ENCODE peak calls at places on chromosomes 3 and 15, in seven cellular contexts. O, C, J, T, X, B and M are unnamed samples.

GRCh38 chr3:13653631-13654279 is 104.8 kb downstream of the FBLN2 start:
- DNase-seq in O (no peak), C (no peak), J (no peak), T (no peak), X (no peak), B (no peak), M (no peak)

GRCh38 chr15:87736401-87736800 is 520.1 kb downstream of the NTRK3 start:
- DNase-seq in O (no peak), C (no peak), J (no peak), T (no peak), X (no peak), B (no peak), M (no peak)

GRCh38 chr15:68384451-68385239 is 47.3 kb downstream of the ITGA11 start:
- DNase-seq in O (no peak), C (no peak), J (no peak), T (peak), X (no peak), B (no peak), M (no peak)

GRCh38 chr3:154022603-154023002 is 98.6 kb upstream of the ARHGEF26 start:
- DNase-seq in O (peak), C (no peak), J (no peak), T (no peak), X (no peak), B (no peak), M (no peak)

GRCh38 chr3:184472723-184473419 is 88.7 kb upstream of the EPHB3 start:
- DNase-seq in O (no peak), C (no peak), J (no peak), T (no peak), X (no peak), B (no peak), M (no peak)

GRCh38 chr3:13273604-13274105 is 146.5 kb downstream of the NUP210 start:
- DNase-seq in O (no peak), C (no peak), J (no peak), T (no peak), X (no peak), B (no peak), M (no peak)

GRCh38 chr15:80323285-80323684 is 71.3 kb upstream of the CTXND1 start:
- DNase-seq in O (no peak), C (peak), J (no peak), T (no peak), X (no peak), B (no peak), M (no peak)

GRCh38 chr3:79467721-79468120 is 300.1 kb downstream of the ROBO1 start:
- DNase-seq in O (no peak), C (no peak), J (no peak), T (no peak), X (no peak), B (peak), M (peak)

GRCh38 chr15:34696506-34696905 is 58.3 kb downstream of the GJD2 start:
- DNase-seq in O (no peak), C (no peak), J (no peak), T (no peak), X (no peak), B (no peak), M (no peak)

GRCh38 chr3:69738291-69738690 is 973 bp upstream of the MITF start:
- DNase-seq in O (no peak), C (no peak), J (no peak), T (no peak), X (no peak), B (no peak), M (peak)

GRCh38 chr15:40785158-40785557 is 15.4 kb downstream of the C15orf62 start:
- DNase-seq in O (no peak), C (no peak), J (no peak), T (no peak), X (no peak), B (no peak), M (peak)

GRCh38 chr3:9342696-9343095 is 20.2 kb upstream of the THUMPD3 start:
- DNase-seq in O (no peak), C (no peak), J (no peak), T (no peak), X (no peak), B (no peak), M (no peak)

GRCh38 chr3:193809106-193809505 is 216.1 kb downstream of the OPA1 start:
- DNase-seq in O (no peak), C (no peak), J (no peak), T (no peak), X (no peak), B (no peak), M (no peak)

GRCh38 chr15:40911139-40911538 is 16.9 kb downstream of the VPS18 start:
- DNase-seq in O (no peak), C (no peak), J (no peak), T (peak), X (no peak), B (no peak), M (no peak)

GRCh38 chr3:54599741-54600140 is 328.1 kb downstream of the LRTM1 start:
- DNase-seq in O (no peak), C (no peak), J (no peak), T (peak), X (no peak), B (no peak), M (no peak)

GRCh38 chr3:43005253-43005652 is 26.1 kb downstream of the GASK1A start:
- DNase-seq in O (no peak), C (no peak), J (no peak), T (no peak), X (no peak), B (no peak), M (no peak)

GRCh38 chr3:186823391-186823790 is 17.1 kb upstream of the RFC4 start:
- DNase-seq in O (no peak), C (no peak), J (no peak), T (no peak), X (no peak), B (no peak), M (no peak)

GRCh38 chr3:156359337-156359736 is 195.6 kb downstream of the SSR3 start:
- DNase-seq in O (no peak), C (peak), J (no peak), T (no peak), X (no peak), B (no peak), M (no peak)

GRCh38 chr3:145648396-145648795 is 512.6 kb downstream of the PLOD2 start:
- DNase-seq in O (no peak), C (no peak), J (no peak), T (no peak), X (no peak), B (no peak), M (no peak)

GRCh38 chr3:17129550-17129949 is 244.8 kb downstream of the PLCL2 start:
- DNase-seq in O (no peak), C (no peak), J (no peak), T (no peak), X (no peak), B (no peak), M (no peak)

GRCh38 chr3:193586526-193586925 is 6.5 kb upstream of the OPA1 start:
- DNase-seq in O (no peak), C (no peak), J (no peak), T (no peak), X (no peak), B (no peak), M (no peak)

GRCh38 chr3:188950832-188951489 is 220.8 kb upstream of the TPRG1 start:
- DNase-seq in O (peak), C (peak), J (no peak), T (no peak), X (no peak), B (no peak), M (no peak)

GRCh38 chr3:172690936-172691335 is 19.9 kb downstream of the NCEH1 start:
- DNase-seq in O (no peak), C (no peak), J (no peak), T (no peak), X (no peak), B (no peak), M (no peak)

GRCh38 chr3:177567833-177568232 is 370.6 kb upstream of the TBL1XR1 start:
- DNase-seq in O (no peak), C (no peak), J (no peak), T (no peak), X (no peak), B (no peak), M (no peak)

GRCh38 chr3:139718415-139718814 is 40.6 kb upstream of the NMNAT3 start:
- DNase-seq in O (peak), C (peak), J (peak), T (peak), X (no peak), B (peak), M (peak)

GRCh38 chr3:30667250-30667585 is 60.8 kb downstream of the TGFBR2 start:
- DNase-seq in O (no peak), C (no peak), J (no peak), T (no peak), X (no peak), B (peak), M (no peak)

GRCh38 chr3:155871746-155872158 is 1.3 kb downstream of the GMPS start:
- DNase-seq in O (no peak), C (no peak), J (no peak), T (no peak), X (no peak), B (no peak), M (no peak)

GRCh38 chr15:100929641-100930042 is 10.5 kb downstream of the LRRK1 start:
- DNase-seq in O (no peak), C (no peak), J (no peak), T (no peak), X (no peak), B (no peak), M (peak)

GRCh38 chr3:58116985-58117384 is 93.8 kb downstream of the DNASE1L3 start:
- DNase-seq in O (no peak), C (no peak), J (no peak), T (no peak), X (no peak), B (no peak), M (no peak)

GRCh38 chr3:13087320-13087985 is 14.2 kb upstream of the IQSEC1 start:
- DNase-seq in O (no peak), C (no peak), J (peak), T (no peak), X (no peak), B (no peak), M (no peak)

GRCh38 chr3:112512320-112512719 is 13.0 kb upstream of the BTLA start:
- DNase-seq in O (no peak), C (no peak), J (no peak), T (no peak), X (no peak), B (no peak), M (no peak)

GRCh38 chr3:13045904-13046568 is 27.2 kb downstream of the IQSEC1 start:
- DNase-seq in O (no peak), C (no peak), J (peak), T (no peak), X (peak), B (no peak), M (no peak)

GRCh38 chr3:186109897-186110803 is 1.3 kb upstream of the ETV5 start:
- DNase-seq in O (no peak), C (no peak), J (peak), T (peak), X (no peak), B (no peak), M (no peak)

GRCh38 chr15:99511865-99512632 is 53.7 kb upstream of the MEF2A start:
- DNase-seq in O (no peak), C (no peak), J (no peak), T (no peak), X (peak), B (no peak), M (no peak)

GRCh38 chr3:28856796-28857195 is 424.1 kb upstream of the RBMS3 start:
- DNase-seq in O (no peak), C (no peak), J (no peak), T (no peak), X (no peak), B (no peak), M (no peak)

GRCh38 chr15:71116942-71117341 is 1.7 kb downstream of the THSD4 start:
- DNase-seq in O (no peak), C (no peak), J (no peak), T (no peak), X (no peak), B (no peak), M (peak)

GRCh38 chr15:71116366-71116765 is 1.1 kb downstream of the THSD4 start:
- DNase-seq in O (no peak), C (no peak), J (no peak), T (no peak), X (no peak), B (no peak), M (peak)

GRCh38 chr15:71115567-71116351 is 488 bp downstream of the THSD4 start:
- DNase-seq in O (no peak), C (no peak), J (peak), T (peak), X (no peak), B (no peak), M (peak)

GRCh38 chr15:71114066-71114680 is 1.1 kb upstream of the THSD4 start:
- DNase-seq in O (no peak), C (no peak), J (no peak), T (no peak), X (no peak), B (no peak), M (no peak)

GRCh38 chr15:71114887-71115566 is at the start of gene THSD4:
- DNase-seq in O (peak), C (no peak), J (peak), T (peak), X (no peak), B (peak), M (peak)
- TF ChIP-seq JUND in O (no peak), C (no peak), J (no peak), T (no peak), X (no peak), B (no peak), M (no peak)

GRCh38 chr15:65580287-65580686 is 30.6 kb downstream of the INTS14 start:
- DNase-seq in O (peak), C (no peak), J (no peak), T (peak), X (no peak), B (no peak), M (no peak)

GRCh38 chr15:65577129-65577996 is 33.6 kb downstream of the INTS14 start:
- DNase-seq in O (no peak), C (no peak), J (no peak), T (no peak), X (no peak), B (no peak), M (no peak)

GRCh38 chr15:65578904-65579728 is 31.8 kb downstream of the INTS14 start:
- DNase-seq in O (no peak), C (no peak), J (no peak), T (no peak), X (no peak), B (no peak), M (no peak)

GRCh38 chr15:65579762-65580161 is 31.2 kb downstream of the INTS14 start:
- DNase-seq in O (no peak), C (no peak), J (no peak), T (no peak), X (no peak), B (no peak), M (no peak)

GRCh38 chr15:65576669-65577068 is 34.3 kb downstream of the INTS14 start:
- DNase-seq in O (no peak), C (no peak), J (no peak), T (no peak), X (no peak), B (no peak), M (no peak)
- TF ChIP-seq JUND in O (no peak), C (no peak), J (no peak), T (peak), X (no peak), B (no peak), M (no peak)

DNA sequence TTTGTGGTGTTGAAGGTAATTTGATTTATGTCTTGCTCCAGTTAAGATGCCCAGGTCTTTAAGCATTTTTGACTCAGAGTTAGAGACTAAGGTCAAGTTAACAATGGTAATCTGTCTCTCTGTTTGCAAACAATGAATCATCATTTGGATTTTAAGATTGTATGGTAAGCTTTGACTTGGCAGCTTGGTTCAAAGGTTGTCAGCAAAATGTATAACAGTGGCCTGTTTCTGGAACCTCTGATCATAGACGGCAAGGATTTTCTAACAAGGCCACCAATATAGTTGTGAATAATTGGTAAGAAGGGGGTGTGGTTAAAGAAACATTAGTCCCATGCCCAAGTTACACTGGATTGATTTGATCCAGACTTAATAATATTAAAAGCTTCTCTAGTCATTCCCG is 775.2 kb upstream of the GOLIM4 start:
- DNase-seq in O (peak), C (no peak), J (no peak), T (no peak), X (no peak), B (no peak), M (no peak)
- TF ChIP-seq JUND in O (peak), C (no peak), J (no peak), T (no peak), X (no peak), B (no peak), M (no peak)

GRCh38 chr15:85312486-85312885 is 67.9 kb upstream of the AKAP13 start:
- DNase-seq in O (peak), C (no peak), J (no peak), T (no peak), X (peak), B (no peak), M (no peak)

GRCh38 chr15:85311647-85312046 is 68.8 kb upstream of the AKAP13 start:
- DNase-seq in O (no peak), C (no peak), J (no peak), T (no peak), X (no peak), B (no peak), M (no peak)

GRCh38 chr15:85314139-85314538 is 66.3 kb upstream of the AKAP13 start:
- DNase-seq in O (no peak), C (no peak), J (no peak), T (no peak), X (no peak), B (no peak), M (no peak)

GRCh38 chr15:85313339-85313738 is 67.1 kb upstream of the AKAP13 start:
- DNase-seq in O (no peak), C (no peak), J (no peak), T (no peak), X (no peak), B (no peak), M (no peak)

DNA sequence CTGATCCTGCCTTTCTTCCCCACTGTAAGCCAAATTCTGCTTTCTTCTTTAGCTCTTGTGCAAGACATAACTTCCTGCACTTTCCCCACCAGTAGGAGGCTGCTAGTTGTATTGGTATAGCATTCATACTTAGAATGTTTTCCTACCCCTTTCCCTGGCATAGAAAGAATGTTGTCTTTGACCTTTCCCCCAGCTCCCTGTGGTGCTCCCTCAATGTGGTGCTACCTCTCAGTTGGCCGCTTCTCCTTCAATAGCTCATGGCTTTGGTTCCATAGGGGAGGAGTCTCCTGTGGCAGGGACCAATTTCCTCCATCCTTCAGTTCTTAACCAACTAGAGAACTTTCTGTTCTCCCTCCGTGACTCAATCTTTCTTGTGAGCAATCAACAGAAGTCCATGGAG is 67.5 kb upstream of the AKAP13 start:
- DNase-seq in O (peak), C (no peak), J (no peak), T (no peak), X (no peak), B (no peak), M (no peak)
- TF ChIP-seq JUND in O (no peak), C (no peak), J (no peak), T (no peak), X (no peak), B (no peak), M (no peak)

DNA sequence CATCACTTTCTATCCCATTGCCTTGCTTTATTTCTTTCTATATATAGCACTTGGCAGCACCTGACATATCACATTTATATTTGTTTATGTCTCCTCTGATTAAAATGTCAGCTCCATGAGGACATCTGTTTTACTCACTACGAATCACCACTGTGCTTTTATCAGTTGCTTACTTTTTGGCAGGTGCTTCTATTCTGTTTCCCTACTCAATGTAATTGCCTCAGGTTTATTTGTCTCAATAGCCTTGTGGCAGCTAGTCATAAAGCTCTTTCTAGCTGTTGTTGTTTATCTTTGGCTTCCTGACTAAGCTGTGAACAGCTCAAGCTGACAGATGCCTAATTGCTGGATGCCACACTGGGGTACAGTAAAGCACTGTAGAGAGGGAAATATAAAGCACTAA is 85.5 kb downstream of the VPS13C start:
- DNase-seq in O (no peak), C (peak), J (no peak), T (no peak), X (no peak), B (no peak), M (no peak)
- TF ChIP-seq JUND in O (no peak), C (no peak), J (no peak), T (no peak), X (no peak), B (no peak), M (no peak)

DNA sequence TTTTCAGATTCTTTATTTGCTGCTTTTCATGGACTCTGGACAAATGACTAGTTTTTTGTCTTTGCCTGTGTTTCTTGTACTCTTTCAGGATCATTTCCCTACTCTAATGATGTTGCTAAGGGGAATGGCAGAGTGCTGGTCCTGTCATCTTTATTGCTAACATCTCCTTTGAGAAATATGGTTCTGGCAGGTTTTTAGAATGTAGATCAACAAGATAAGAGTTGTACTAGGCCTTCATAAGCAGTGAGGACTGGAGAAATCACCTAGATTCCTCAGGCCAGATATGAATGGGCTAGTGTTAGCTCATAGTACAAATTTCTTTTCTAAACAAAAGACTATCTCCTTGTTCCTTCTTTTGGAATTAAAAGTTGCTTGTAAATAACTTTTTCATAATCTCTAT is 156.0 kb downstream of the UBE2E2 start:
- DNase-seq in O (no peak), C (no peak), J (no peak), T (no peak), X (no peak), B (no peak), M (no peak)
- TF ChIP-seq JUND in O (no peak), C (no peak), J (no peak), T (no peak), X (no peak), B (no peak), M (no peak)

GRCh38 chr15:78340243-78341056 is at the start of gene CRABP1:
- DNase-seq in O (no peak), C (no peak), J (no peak), T (peak), X (no peak), B (no peak), M (peak)
- TF ChIP-seq JUND in O (no peak), C (no peak), J (no peak), T (no peak), X (no peak), B (no peak), M (no peak)

DNA sequence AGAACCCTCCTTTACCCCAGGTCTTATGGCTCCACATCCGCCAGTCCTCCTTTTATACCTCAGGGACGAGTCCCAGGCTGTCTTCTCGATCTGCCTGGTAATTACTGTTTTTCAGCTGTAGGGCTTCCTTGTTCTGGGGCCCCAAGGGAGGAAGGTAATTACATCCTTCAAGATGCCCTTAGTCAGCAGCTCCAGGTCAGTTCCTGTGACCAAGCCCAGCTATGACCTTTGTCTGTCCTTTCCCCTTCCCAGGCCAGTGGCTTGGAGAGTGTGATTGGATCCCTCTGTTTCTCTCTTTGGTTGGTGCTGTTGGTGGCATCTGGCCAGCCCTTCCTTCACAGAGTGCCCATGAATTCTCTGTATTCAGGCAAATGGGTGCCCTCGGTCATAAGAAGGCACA is 92.6 kb downstream of the AAGAB start:
- DNase-seq in O (no peak), C (no peak), J (no peak), T (no peak), X (no peak), B (no peak), M (no peak)
- TF ChIP-seq JUND in O (no peak), C (no peak), J (no peak), T (no peak), X (no peak), B (no peak), M (no peak)